ENCODE peak calls at places on chromosomes 6 and 20, in seven cellular contexts. L is adrenal gland, Y is Peyer's patch, T is fibroblast of lung, P is PC-3, Z is brain microvascular endothelial cell, N is pancreas. I is an unnamed sample.

GRCh38 chr6:25089442-25089841 is 153.7 kb upstream of the RIPOR2 start:
- DNase-seq in L (no peak), Y (no peak), T (peak; percentile 68), P (no peak), Z (no peak), N (no peak), I (no peak)

GRCh38 chr20:41340327-41341055 is at the start of gene LPIN3:
- DNase-seq in L (peak; percentile 92), Y (peak; percentile 55), T (peak; percentile 58), P (peak; percentile 98), Z (peak; percentile 31), N (peak; percentile 93), I (peak; percentile 38)

GRCh38 chr6:47203968-47204611 is 105.6 kb downstream of the TNFRSF21 start:
- DNase-seq in L (no peak), Y (no peak), T (no peak), P (no peak), Z (no peak), N (no peak), I (no peak)

GRCh38 chr20:33728463-33728862 is 3.3 kb upstream of the ZNF341 start:
- DNase-seq in L (no peak), Y (no peak), T (no peak), P (no peak), Z (no peak), N (no peak), I (no peak)

GRCh38 chr20:40524071-40524470 is 165.0 kb downstream of the MAFB start:
- DNase-seq in L (no peak), Y (no peak), T (peak; percentile 19), P (no peak), Z (no peak), N (no peak), I (no peak)

GRCh38 chr20:59149678-59150504 is 13.7 kb upstream of the ZNF831 start:
- DNase-seq in L (peak; percentile 12), Y (peak; percentile 76), T (no peak), P (no peak), Z (no peak), N (no peak), I (no peak)

GRCh38 chr6:157172830-157173536 is 150.3 kb downstream of the TMEM242 start:
- DNase-seq in L (no peak), Y (no peak), T (no peak), P (no peak), Z (no peak), N (no peak), I (no peak)

GRCh38 chr20:33568378-33569289 is 78.7 kb downstream of the CBFA2T2 start:
- DNase-seq in L (no peak), Y (no peak), T (no peak), P (peak; percentile 34), Z (no peak), N (no peak), I (no peak)

GRCh38 chr6:30875244-30876038 is 8.9 kb upstream of the DDR1 start:
- DNase-seq in L (no peak), Y (no peak), T (no peak), P (no peak), Z (no peak), N (no peak), I (no peak)

GRCh38 chr6:148716811-148717210 is 30.0 kb upstream of the UST start:
- DNase-seq in L (no peak), Y (no peak), T (no peak), P (no peak), Z (no peak), N (no peak), I (no peak)

GRCh38 chr6:4017847-4018193 is 61.1 kb downstream of the FAM217A start:
- DNase-seq in L (no peak), Y (no peak), T (peak; percentile 51), P (peak; percentile 50), Z (peak; percentile 29), N (no peak), I (no peak)

GRCh38 chr6:135962731-135963130 is 111.2 kb downstream of the PDE7B start:
- DNase-seq in L (no peak), Y (no peak), T (peak; percentile 99), P (no peak), Z (peak; percentile 90), N (no peak), I (peak; percentile 98)

GRCh38 chr6:72621243-72622093 is at the start of gene KCNQ5:
- DNase-seq in L (no peak), Y (peak; percentile 38), T (peak; percentile 33), P (no peak), Z (no peak), N (no peak), I (no peak)

GRCh38 chr6:43981363-43981990 is 145.8 kb downstream of the MRPL14 start:
- DNase-seq in L (no peak), Y (no peak), T (no peak), P (no peak), Z (no peak), N (peak; percentile 12), I (no peak)

DNA sequence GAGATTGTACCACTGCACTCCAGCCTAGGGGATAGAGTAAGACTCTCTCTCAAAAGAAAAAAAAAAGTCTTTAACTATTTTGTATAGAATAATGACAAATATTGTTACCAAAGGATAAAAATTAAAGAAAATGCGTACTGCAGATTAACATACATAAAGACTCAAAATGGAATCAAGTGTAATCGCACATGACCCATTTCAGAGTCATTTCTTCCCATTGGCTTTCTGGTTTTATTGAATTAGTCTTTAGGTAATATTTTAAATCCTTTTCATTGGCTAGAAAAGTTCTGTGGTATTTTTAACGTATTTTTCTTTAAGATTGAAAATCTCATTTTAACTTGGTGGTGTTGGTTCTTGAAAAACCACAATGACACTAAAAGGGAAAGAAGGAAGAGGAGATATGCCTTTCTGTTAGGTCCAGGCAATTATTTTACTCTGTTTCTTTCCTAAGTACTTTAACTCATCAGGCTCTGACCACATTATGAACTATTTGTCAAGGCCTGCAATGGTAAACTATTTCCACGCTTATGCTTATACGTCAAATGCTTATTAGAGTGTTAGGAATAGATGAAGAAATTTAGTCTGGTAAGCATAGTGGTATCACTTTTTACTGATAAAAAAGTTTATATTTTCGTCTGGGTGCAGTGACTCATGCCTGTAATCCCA is 52.3 kb downstream of the PLEKHG1 start:
- DNase-seq in L (no peak), Y (no peak), T (peak; percentile 65), P (no peak), Z (no peak), N (no peak), I (no peak)
- H3K4me3 ChIP-seq in L (no peak overlapping the region), Y (no peak overlapping the region), T (no peak overlapping the region), P (no peak overlapping the region), Z (no peak overlapping the region), N (no peak overlapping the region), I (no peak overlapping the region)

GRCh38 chr20:46108435-46108841 is 9.7 kb upstream of the CD40 start:
- DNase-seq in L (no peak), Y (peak; percentile 46), T (no peak), P (no peak), Z (no peak), N (no peak), I (no peak)
- TF ChIP-seq CTCF in L (no peak), Y (no peak), T (no peak), P (no peak), Z (no peak), N (no peak), I (no peak)

GRCh38 chr6:9140181-9140580 is 704.8 kb upstream of the SLC35B3 start:
- DNase-seq in L (peak; percentile 88), Y (no peak), T (peak; percentile 29), P (peak; percentile 82), Z (no peak), N (peak; percentile 74), I (no peak)

GRCh38 chr6:9140861-9141534 is 705.7 kb upstream of the SLC35B3 start:
- DNase-seq in L (peak; percentile 32), Y (no peak), T (peak; percentile 29), P (peak; percentile 71), Z (no peak), N (no peak), I (no peak)

GRCh38 chr6:9136141-9136865 is 701.0 kb upstream of the SLC35B3 start:
- DNase-seq in L (no peak), Y (no peak), T (no peak), P (no peak), Z (no peak), N (no peak), I (no peak)

GRCh38 chr6:9139762-9140161 is 704.4 kb upstream of the SLC35B3 start:
- DNase-seq in L (peak; percentile 68), Y (no peak), T (peak; percentile 60), P (peak; percentile 91), Z (no peak), N (no peak), I (no peak)

GRCh38 chr6:9138856-9139426 is 703.6 kb upstream of the SLC35B3 start:
- DNase-seq in L (no peak), Y (no peak), T (peak; percentile 38), P (peak; percentile 28), Z (no peak), N (no peak), I (peak; percentile 29)
- H3K4me3 ChIP-seq in L (no peak overlapping the region), Y (no peak overlapping the region), T (no peak overlapping the region), P (peak overlapping the region; percentile 12), Z (no peak overlapping the region), N (no peak overlapping the region), I (no peak overlapping the region)

GRCh38 chr6:123393333-123393732 is 243.4 kb downstream of the TRDN start:
- DNase-seq in L (no peak), Y (no peak), T (peak; percentile 1), P (peak; percentile 46), Z (no peak), N (no peak), I (no peak)
- TF ChIP-seq CTCF in L (peak; percentile 42), Y (no peak), T (peak; percentile 17), P (peak; percentile 56), Z (peak; percentile 20), N (no peak), I (peak; percentile 34)

GRCh38 chr20:53785320-53785719 is 191.7 kb upstream of the ZNF217 start:
- DNase-seq in L (no peak), Y (no peak), T (no peak), P (peak; percentile 61), Z (no peak), N (no peak), I (no peak)
- H3K4me3 ChIP-seq in L (no peak overlapping the region), Y (no peak overlapping the region), T (no peak overlapping the region), P (no peak overlapping the region), Z (no peak overlapping the region), N (no peak overlapping the region), I (no peak overlapping the region)

I was measured in astrocyte of the cerebellum.